ENCODE peak calls at places on chromosomes 11 and 22, in five cellular contexts. C is kidney epithelial cell; D is IMR-90; E is CD8-positive, alpha-beta memory T cell; U is sigmoid colon. N is an unnamed sample.

GRCh38 chr11:15199693-15200092 is 85.0 kb downstream of the INSC start:
- DNase-seq in C (no peak), D (peak; percentile 71), E (no peak), U (no peak), N (peak; percentile 42)

GRCh38 chr22:46934746-46935491 is 172.5 kb downstream of the TBC1D22A start:
- DNase-seq in C (peak; percentile 98), D (peak; percentile 98), E (no peak), U (no peak), N (no peak)

GRCh38 chr22:27175444-27175843 is 518.1 kb downstream of the MIAT start:
- DNase-seq in C (no peak), D (no peak), E (no peak), U (no peak), N (no peak)

GRCh38 chr11:83392556-83392955 is 106.4 kb upstream of the CCDC90B start:
- DNase-seq in C (no peak), D (no peak), E (no peak), U (no peak), N (no peak)

GRCh38 chr11:6251120-6251733 is 8.4 kb upstream of the CCKBR start:
- DNase-seq in C (no peak), D (peak; percentile 75), E (peak; percentile 54), U (peak; percentile 86), N (peak; percentile 81)

GRCh38 chr11:61974766-61975631 is 7.6 kb upstream of the FTH1 start:
- DNase-seq in C (no peak), D (no peak), E (no peak), U (no peak), N (no peak)

GRCh38 chr22:50030315-50031188 is 18.0 kb upstream of the IL17REL start:
- DNase-seq in C (peak; percentile 4), D (peak; percentile 54), E (peak; percentile 87), U (peak; percentile 84), N (peak; percentile 89)

GRCh38 chr11:65382804-65383368 is 440 bp upstream of the SLC25A45 start:
- DNase-seq in C (no peak), D (no peak), E (no peak), U (peak; percentile 83), N (no peak)

GRCh38 chr22:30922151-30922611 is 46.4 kb downstream of the MORC2 start:
- DNase-seq in C (peak; percentile 2), D (peak; percentile 27), E (peak; percentile 92), U (peak; percentile 84), N (peak; percentile 71)

GRCh38 chr11:5291207-5291838 is 10.4 kb downstream of the OR51B4 start:
- DNase-seq in C (no peak), D (peak; percentile 68), E (no peak), U (no peak), N (no peak)

GRCh38 chr11:124041254-124041653 is at the start of gene OR10G7:
- DNase-seq in C (peak; percentile 1), D (no peak), E (no peak), U (no peak), N (no peak)

GRCh38 chr11:76185931-76186401 is 20.3 kb downstream of the WNT11 start:
- DNase-seq in C (no peak), D (no peak), E (no peak), U (no peak), N (peak; percentile 78)

GRCh38 chr11:118806400-118806799 is 15.4 kb upstream of the DDX6 start:
- DNase-seq in C (no peak), D (no peak), E (no peak), U (no peak), N (no peak)

GRCh38 chr11:65065898-65066297 is 7.5 kb upstream of the NAALADL1 start:
- DNase-seq in C (no peak), D (no peak), E (no peak), U (no peak), N (peak; percentile 9)

GRCh38 chr22:35313311-35314121 is 13.8 kb downstream of the TOM1 start:
- DNase-seq in C (peak; percentile 89), D (peak; percentile 96), E (peak; percentile 22), U (peak; percentile 67), N (peak; percentile 68)

GRCh38 chr11:76048763-76049162 is 157.5 kb downstream of the WNT11 start:
- DNase-seq in C (no peak), D (no peak), E (no peak), U (no peak), N (no peak)

GRCh38 chr11:116500833-116501622 is 271.8 kb downstream of the BUD13 start:
- DNase-seq in C (no peak), D (no peak), E (no peak), U (no peak), N (no peak)

GRCh38 chr11:75562836-75563484 is 907 bp downstream of the SERPINH1 start:
- DNase-seq in C (no peak), D (peak; percentile 56), E (no peak), U (no peak), N (peak; percentile 84)

GRCh38 chr11:117565709-117566108 is 231.3 kb downstream of the DSCAML1 start:
- DNase-seq in C (no peak), D (no peak), E (no peak), U (no peak), N (no peak)

GRCh38 chr22:17742528-17742902 is 31.8 kb downstream of the BID start:
- DNase-seq in C (peak; percentile 23), D (peak; percentile 66), E (peak; percentile 75), U (peak; percentile 77), N (peak; percentile 73)

GRCh38 chr11:17811416-17811815 is 76.8 kb downstream of the KCNC1 start:
- DNase-seq in C (no peak), D (no peak), E (no peak), U (no peak), N (no peak)

GRCh38 chr22:43388420-43388851 is 23.4 kb upstream of the MPPED1 start:
- DNase-seq in C (no peak), D (peak; percentile 45), E (peak; percentile 81), U (peak; percentile 84), N (peak; percentile 90)

GRCh38 chr22:31537019-31537535 is 40.7 kb downstream of the SFI1 start:
- DNase-seq in C (no peak), D (no peak), E (no peak), U (peak; percentile 1), N (no peak)

GRCh38 chr11:80783561-80783960 is 1342.7 kb upstream of the TENM4 start:
- DNase-seq in C (no peak), D (no peak), E (no peak), U (no peak), N (no peak)

GRCh38 chr11:68342459-68343158 is 30.2 kb downstream of the LRP5 start:
- DNase-seq in C (no peak), D (no peak), E (no peak), U (no peak), N (peak; percentile 55)
- H3K4me3 ChIP-seq in C (no peak overlapping the region), D (no peak overlapping the region), E (no peak overlapping the region), U (no peak overlapping the region), N (no peak overlapping the region)

DNA sequence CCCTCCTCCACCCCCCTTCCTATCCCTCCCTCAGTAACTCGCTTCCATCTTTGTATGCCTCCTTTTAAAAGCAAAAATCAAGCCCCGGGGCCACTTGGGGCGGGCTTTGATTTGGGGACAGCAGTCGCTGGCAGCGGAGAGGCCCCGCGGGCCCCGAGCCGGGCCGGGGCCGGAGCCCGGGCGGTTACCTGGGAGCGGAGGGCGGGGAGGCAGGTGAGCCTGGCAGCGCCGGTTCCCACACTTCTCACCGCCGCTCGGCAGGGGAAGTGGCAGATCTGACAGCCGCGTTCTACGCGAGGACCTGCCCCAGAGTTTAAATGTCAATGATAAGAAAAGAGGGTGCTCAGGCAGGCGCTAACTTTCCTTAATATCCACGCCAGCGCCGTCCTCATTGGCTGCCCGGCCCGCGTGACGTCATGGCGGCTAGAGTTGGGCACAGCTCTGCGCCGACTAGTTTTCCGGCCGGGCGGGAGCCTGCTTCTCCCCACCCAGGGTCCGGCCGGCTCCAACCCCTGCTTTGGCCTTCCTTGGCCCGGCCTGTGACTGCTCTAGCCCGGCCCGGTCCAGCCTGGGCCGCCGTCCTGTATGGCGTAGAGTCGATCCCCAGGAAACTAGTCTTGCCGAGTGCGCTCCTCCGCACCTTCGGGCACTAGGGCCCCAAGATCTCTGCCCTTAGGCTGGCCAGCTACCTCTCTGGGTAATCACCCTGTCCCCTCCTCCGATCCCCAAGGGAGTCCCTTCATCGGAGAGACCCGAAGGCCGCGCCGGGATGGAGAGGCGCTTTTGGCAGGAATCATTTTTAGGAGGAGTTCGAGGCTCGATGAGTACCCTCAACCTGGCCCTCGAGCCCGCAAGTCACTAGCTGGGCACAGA is 6.7 kb upstream of the PAX6 start:
- DNase-seq in C (no peak), D (no peak), E (no peak), U (no peak), N (no peak)
- H3K27me3 ChIP-seq in C (peaks cover 96% of the 10 kb centered on the region), D (peaks cover 96% of the 10 kb centered on the region), E (peaks cover 78% of the 10 kb centered on the region), U (peaks cover 100% of the 10 kb centered on the region), N (no peaks in the 10 kb centered on the region)

GRCh38 chr11:43685483-43685882 is 4.9 kb downstream of the HSD17B12 start:
- DNase-seq in C (no peak), D (no peak), E (no peak), U (no peak), N (no peak)
- H3K4me3 ChIP-seq in C (no peak overlapping the region), D (no peak overlapping the region), E (no peak overlapping the region), U (no peak overlapping the region), N (no peak overlapping the region)

GRCh38 chr11:69814902-69815301 is 4.3 kb downstream of the FGF3 start:
- DNase-seq in C (no peak), D (no peak), E (no peak), U (no peak), N (no peak)
- H3K27me3 ChIP-seq in C (peaks cover 47% of the 10 kb centered on the region), D (peaks cover 57% of the 10 kb centered on the region), E (peaks cover 4% of the 10 kb centered on the region), U (peaks cover 82% of the 10 kb centered on the region), N (no peaks in the 10 kb centered on the region)

GRCh38 chr11:133918606-133919260 is 38.0 kb downstream of the IGSF9B start:
- DNase-seq in C (no peak), D (no peak), E (no peak), U (no peak), N (no peak)

GRCh38 chr11:133916790-133917440 is 39.9 kb downstream of the IGSF9B start:
- DNase-seq in C (no peak), D (no peak), E (no peak), U (no peak), N (peak; percentile 22)

GRCh38 chr11:133919330-133920108 is 37.2 kb downstream of the IGSF9B start:
- DNase-seq in C (no peak), D (no peak), E (no peak), U (no peak), N (no peak)

GRCh38 chr11:133920109-133920990 is 36.4 kb downstream of the IGSF9B start:
- DNase-seq in C (no peak), D (no peak), E (no peak), U (no peak), N (no peak)

DNA sequence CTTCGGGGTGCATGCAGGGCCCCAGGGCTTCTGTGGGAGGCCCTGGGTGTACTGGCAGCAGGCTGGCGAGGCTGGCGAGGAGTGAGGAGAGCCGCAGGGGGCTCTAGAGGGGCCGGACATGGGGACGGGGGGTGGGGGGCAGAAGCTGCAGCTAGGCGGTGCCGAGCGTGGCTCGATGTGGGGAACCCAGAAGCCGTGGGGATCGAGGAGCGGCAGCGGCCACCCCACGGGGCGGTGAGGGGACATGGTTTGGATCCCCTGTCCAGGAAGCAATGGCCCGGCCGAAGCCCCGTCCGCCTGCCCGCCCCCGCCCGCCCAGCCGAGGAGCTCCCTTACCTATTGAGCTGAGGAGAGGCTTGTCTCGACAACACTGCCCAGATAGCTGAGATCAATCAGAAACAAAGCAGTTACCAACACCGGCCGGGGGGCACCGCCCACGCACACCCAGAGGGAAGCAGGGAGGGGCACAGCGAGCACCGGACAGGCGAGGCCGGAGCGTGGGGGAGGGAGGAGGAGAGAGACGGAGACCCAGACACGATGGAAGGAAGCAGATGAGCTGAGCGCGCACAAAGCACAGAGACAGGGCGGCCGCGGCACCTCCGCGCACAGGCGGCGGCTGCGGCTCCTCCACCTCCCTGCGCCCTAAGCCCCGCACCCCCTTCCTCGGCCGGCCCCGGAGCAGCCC is 38.7 kb downstream of the IGSF9B start:
- DNase-seq in C (no peak), D (no peak), E (no peak), U (no peak), N (no peak)
- H3K4me3 ChIP-seq in C (no peak overlapping the region), D (no peak overlapping the region), E (no peak overlapping the region), U (no peak overlapping the region), N (no peak overlapping the region)